ENCODE peak calls at places on chromosome 19, in nine cellular contexts. One of them, this sample, is unnamed.

GRCh38 chr19:56124578-56124977 is 3.5 kb upstream of the ZNF787 start:
- DNase-seq in OCI-LY7: no peak
- DNase-seq in activated B cell treated with CpG ODN at 0.5 μM for 24 hours: no peak
- DNase-seq in upper lobe of right lung: no peak
- DNase-seq in cardiac fibroblast: no peak
- DNase-seq in adrenal gland: no peak
- DNase-seq in tibial nerve: no peak
- DNase-seq in heart left ventricle: no peak
- DNase-seq in SK-N-SH: no peak
- DNase-seq in this sample: no peak

GRCh38 chr19:45817725-45818301 is 2.7 kb upstream of the RSPH6A start:
- DNase-seq in tibial nerve: no peak
- DNase-seq in heart left ventricle: no peak
- DNase-seq in cardiac fibroblast: no peak
- DNase-seq in adrenal gland: no peak
- DNase-seq in SK-N-SH: peak
- DNase-seq in OCI-LY7: no peak
- DNase-seq in activated B cell treated with CpG ODN at 0.5 μM for 24 hours: no peak
- DNase-seq in upper lobe of right lung: no peak
- DNase-seq in this sample: no peak

GRCh38 chr19:35098413-35099049 is 17.1 kb upstream of the FXYD3 start:
- DNase-seq in adrenal gland: no peak
- DNase-seq in cardiac fibroblast: no peak
- DNase-seq in tibial nerve: no peak
- DNase-seq in OCI-LY7: no peak
- DNase-seq in activated B cell treated with CpG ODN at 0.5 μM for 24 hours: no peak
- DNase-seq in heart left ventricle: peak
- DNase-seq in upper lobe of right lung: no peak
- DNase-seq in SK-N-SH: no peak
- DNase-seq in this sample: no peak

GRCh38 chr19:7242601-7243258 is 51.5 kb downstream of the INSR start:
- DNase-seq in upper lobe of right lung: no peak
- DNase-seq in adrenal gland: peak
- DNase-seq in OCI-LY7: peak
- DNase-seq in activated B cell treated with CpG ODN at 0.5 μM for 24 hours: no peak
- DNase-seq in tibial nerve: no peak
- DNase-seq in SK-N-SH: peak
- DNase-seq in heart left ventricle: no peak
- DNase-seq in cardiac fibroblast: peak
- DNase-seq in this sample: no peak

GRCh38 chr19:10155834-10156233 is 36.1 kb upstream of the EIF3G start:
- DNase-seq in adrenal gland: no peak
- DNase-seq in tibial nerve: no peak
- DNase-seq in OCI-LY7: no peak
- DNase-seq in SK-N-SH: no peak
- DNase-seq in heart left ventricle: no peak
- DNase-seq in cardiac fibroblast: peak
- DNase-seq in upper lobe of right lung: no peak
- DNase-seq in activated B cell treated with CpG ODN at 0.5 μM for 24 hours: no peak
- DNase-seq in this sample: no peak

GRCh38 chr19:13011653-13012389 is 16.5 kb downstream of the NFIX start:
- DNase-seq in upper lobe of right lung: no peak
- DNase-seq in heart left ventricle: no peak
- DNase-seq in activated B cell treated with CpG ODN at 0.5 μM for 24 hours: no peak
- DNase-seq in adrenal gland: no peak
- DNase-seq in tibial nerve: no peak
- DNase-seq in cardiac fibroblast: no peak
- DNase-seq in OCI-LY7: no peak
- DNase-seq in SK-N-SH: no peak
- DNase-seq in this sample: no peak

GRCh38 chr19:44626067-44626624 is 12.8 kb downstream of the IGSF23 start:
- DNase-seq in activated B cell treated with CpG ODN at 0.5 μM for 24 hours: no peak
- DNase-seq in OCI-LY7: no peak
- DNase-seq in adrenal gland: peak
- DNase-seq in SK-N-SH: no peak
- DNase-seq in heart left ventricle: no peak
- DNase-seq in upper lobe of right lung: no peak
- DNase-seq in cardiac fibroblast: peak
- DNase-seq in tibial nerve: no peak
- DNase-seq in this sample: no peak

GRCh38 chr19:13318190-13318589 is 168.0 kb downstream of the IER2 start:
- DNase-seq in cardiac fibroblast: no peak
- DNase-seq in OCI-LY7: no peak
- DNase-seq in SK-N-SH: no peak
- DNase-seq in heart left ventricle: no peak
- DNase-seq in adrenal gland: no peak
- DNase-seq in upper lobe of right lung: no peak
- DNase-seq in tibial nerve: no peak
- DNase-seq in activated B cell treated with CpG ODN at 0.5 μM for 24 hours: no peak
- DNase-seq in this sample: no peak

GRCh38 chr19:6039541-6040225 is 61.7 kb upstream of the RANBP3 start:
- DNase-seq in upper lobe of right lung: peak
- DNase-seq in adrenal gland: peak
- DNase-seq in SK-N-SH: no peak
- DNase-seq in cardiac fibroblast: no peak
- DNase-seq in heart left ventricle: no peak
- DNase-seq in OCI-LY7: no peak
- DNase-seq in activated B cell treated with CpG ODN at 0.5 μM for 24 hours: no peak
- DNase-seq in tibial nerve: no peak
- DNase-seq in this sample: no peak

GRCh38 chr19:51372649-51373504 is at the start of gene NKG7:
- DNase-seq in OCI-LY7: peak
- DNase-seq in activated B cell treated with CpG ODN at 0.5 μM for 24 hours: no peak
- DNase-seq in cardiac fibroblast: no peak
- DNase-seq in SK-N-SH: no peak
- DNase-seq in adrenal gland: no peak
- DNase-seq in tibial nerve: no peak
- DNase-seq in upper lobe of right lung: no peak
- DNase-seq in heart left ventricle: no peak
- DNase-seq in this sample: no peak

GRCh38 chr19:10654610-10655456 is 687 bp downstream of the ILF3 start:
- DNase-seq in tibial nerve: no peak
- DNase-seq in upper lobe of right lung: peak
- DNase-seq in activated B cell treated with CpG ODN at 0.5 μM for 24 hours: no peak
- DNase-seq in adrenal gland: peak
- DNase-seq in OCI-LY7: peak
- DNase-seq in cardiac fibroblast: peak
- DNase-seq in heart left ventricle: peak
- DNase-seq in SK-N-SH: peak
- DNase-seq in this sample: no peak

GRCh38 chr19:50718255-50719118 is 1.1 kb downstream of the SHANK1 start:
- DNase-seq in adrenal gland: no peak
- DNase-seq in tibial nerve: no peak
- DNase-seq in upper lobe of right lung: no peak
- DNase-seq in OCI-LY7: no peak
- DNase-seq in cardiac fibroblast: no peak
- DNase-seq in heart left ventricle: peak
- DNase-seq in activated B cell treated with CpG ODN at 0.5 μM for 24 hours: no peak
- DNase-seq in SK-N-SH: peak
- DNase-seq in this sample: no peak

GRCh38 chr19:10289167-10289835 is 451 bp upstream of the ICAM5 start:
- DNase-seq in upper lobe of right lung: peak
- DNase-seq in adrenal gland: no peak
- DNase-seq in OCI-LY7: peak
- DNase-seq in SK-N-SH: peak
- DNase-seq in activated B cell treated with CpG ODN at 0.5 μM for 24 hours: peak
- DNase-seq in tibial nerve: no peak
- DNase-seq in cardiac fibroblast: no peak
- DNase-seq in heart left ventricle: no peak
- DNase-seq in this sample: no peak

GRCh38 chr19:13014101-13014920 is 19.0 kb downstream of the NFIX start:
- DNase-seq in adrenal gland: no peak
- DNase-seq in tibial nerve: no peak
- DNase-seq in OCI-LY7: no peak
- DNase-seq in upper lobe of right lung: no peak
- DNase-seq in SK-N-SH: no peak
- DNase-seq in heart left ventricle: no peak
- DNase-seq in activated B cell treated with CpG ODN at 0.5 μM for 24 hours: no peak
- DNase-seq in cardiac fibroblast: peak
- DNase-seq in this sample: no peak

GRCh38 chr19:23543351-23543750 is 143.7 kb downstream of the ZNF675 start:
- DNase-seq in SK-N-SH: no peak
- DNase-seq in adrenal gland: no peak
- DNase-seq in cardiac fibroblast: no peak
- DNase-seq in activated B cell treated with CpG ODN at 0.5 μM for 24 hours: no peak
- DNase-seq in tibial nerve: no peak
- DNase-seq in upper lobe of right lung: no peak
- DNase-seq in OCI-LY7: no peak
- DNase-seq in heart left ventricle: no peak
- DNase-seq in this sample: no peak

GRCh38 chr19:13398780-13399726 is 107.2 kb downstream of the CACNA1A start:
- DNase-seq in activated B cell treated with CpG ODN at 0.5 μM for 24 hours: no peak
- DNase-seq in tibial nerve: no peak
- DNase-seq in adrenal gland: peak
- DNase-seq in heart left ventricle: peak
- DNase-seq in cardiac fibroblast: peak
- DNase-seq in SK-N-SH: no peak
- DNase-seq in upper lobe of right lung: no peak
- DNase-seq in OCI-LY7: no peak
- DNase-seq in this sample: no peak

GRCh38 chr19:52941941-52942370 is 18.7 kb upstream of the ZNF888 start:
- DNase-seq in heart left ventricle: peak
- DNase-seq in tibial nerve: no peak
- DNase-seq in SK-N-SH: peak
- DNase-seq in OCI-LY7: peak
- DNase-seq in upper lobe of right lung: peak
- DNase-seq in adrenal gland: peak
- DNase-seq in cardiac fibroblast: peak
- DNase-seq in activated B cell treated with CpG ODN at 0.5 μM for 24 hours: peak
- DNase-seq in this sample: no peak

GRCh38 chr19:17952041-17952976 is 14.6 kb upstream of the KCNN1 start:
- DNase-seq in tibial nerve: no peak
- DNase-seq in activated B cell treated with CpG ODN at 0.5 μM for 24 hours: no peak
- DNase-seq in adrenal gland: no peak
- DNase-seq in heart left ventricle: no peak
- DNase-seq in upper lobe of right lung: no peak
- DNase-seq in SK-N-SH: peak
- DNase-seq in cardiac fibroblast: no peak
- DNase-seq in OCI-LY7: no peak
- DNase-seq in this sample: no peak
- TF ChIP-seq CTCF in tibial nerve: no peak
- TF ChIP-seq CTCF in activated B cell treated with CpG ODN at 0.5 μM for 24 hours: no peak
- TF ChIP-seq CTCF in adrenal gland: no peak
- TF ChIP-seq CTCF in heart left ventricle: no peak
- TF ChIP-seq CTCF in upper lobe of right lung: no peak
- TF ChIP-seq CTCF in SK-N-SH: no peak
- TF ChIP-seq CTCF in cardiac fibroblast: no peak
- TF ChIP-seq CTCF in OCI-LY7: no peak
- TF ChIP-seq CTCF in this sample: no peak

DNA sequence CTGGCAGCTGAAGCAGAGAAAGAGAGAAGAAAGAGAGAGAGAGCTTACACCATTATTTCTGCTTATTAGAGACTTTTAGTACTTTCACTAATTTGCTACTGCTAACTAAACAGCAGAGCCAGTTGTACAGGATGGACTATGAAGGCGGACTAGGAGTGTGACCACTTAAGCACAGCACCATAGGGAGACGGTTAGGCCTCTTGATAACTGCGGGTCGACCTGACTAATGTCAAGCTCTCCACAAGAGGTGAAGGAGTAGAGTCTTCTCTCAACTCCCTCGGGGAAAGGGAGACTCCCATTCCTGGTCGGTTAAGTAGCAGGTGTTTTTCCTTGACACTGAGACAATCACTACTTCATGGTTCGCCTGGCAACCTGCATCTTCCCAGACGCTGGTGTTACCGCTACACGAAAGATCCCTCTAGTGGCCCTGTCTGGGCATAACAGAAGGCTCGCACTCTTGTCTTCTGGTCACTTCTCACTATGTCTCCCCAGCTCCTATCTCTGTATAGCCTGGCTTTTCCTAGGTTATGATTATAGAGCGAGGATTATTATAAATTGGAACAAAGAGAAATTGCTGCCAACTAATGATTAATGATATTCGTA is 5.3 kb upstream of the PSG7 start:
- DNase-seq in cardiac fibroblast: peak
- DNase-seq in SK-N-SH: no peak
- DNase-seq in adrenal gland: no peak
- DNase-seq in tibial nerve: no peak
- DNase-seq in OCI-LY7: peak
- DNase-seq in heart left ventricle: no peak
- DNase-seq in activated B cell treated with CpG ODN at 0.5 μM for 24 hours: no peak
- DNase-seq in upper lobe of right lung: no peak
- DNase-seq in this sample: no peak
- TF ChIP-seq CTCF in cardiac fibroblast: peak
- TF ChIP-seq CTCF in SK-N-SH: peak
- TF ChIP-seq CTCF in adrenal gland: peak
- TF ChIP-seq CTCF in tibial nerve: no peak
- TF ChIP-seq CTCF in OCI-LY7: peak
- TF ChIP-seq CTCF in heart left ventricle: no peak
- TF ChIP-seq CTCF in activated B cell treated with CpG ODN at 0.5 μM for 24 hours: no peak
- TF ChIP-seq CTCF in upper lobe of right lung: peak
- TF ChIP-seq CTCF in this sample: no peak

DNA sequence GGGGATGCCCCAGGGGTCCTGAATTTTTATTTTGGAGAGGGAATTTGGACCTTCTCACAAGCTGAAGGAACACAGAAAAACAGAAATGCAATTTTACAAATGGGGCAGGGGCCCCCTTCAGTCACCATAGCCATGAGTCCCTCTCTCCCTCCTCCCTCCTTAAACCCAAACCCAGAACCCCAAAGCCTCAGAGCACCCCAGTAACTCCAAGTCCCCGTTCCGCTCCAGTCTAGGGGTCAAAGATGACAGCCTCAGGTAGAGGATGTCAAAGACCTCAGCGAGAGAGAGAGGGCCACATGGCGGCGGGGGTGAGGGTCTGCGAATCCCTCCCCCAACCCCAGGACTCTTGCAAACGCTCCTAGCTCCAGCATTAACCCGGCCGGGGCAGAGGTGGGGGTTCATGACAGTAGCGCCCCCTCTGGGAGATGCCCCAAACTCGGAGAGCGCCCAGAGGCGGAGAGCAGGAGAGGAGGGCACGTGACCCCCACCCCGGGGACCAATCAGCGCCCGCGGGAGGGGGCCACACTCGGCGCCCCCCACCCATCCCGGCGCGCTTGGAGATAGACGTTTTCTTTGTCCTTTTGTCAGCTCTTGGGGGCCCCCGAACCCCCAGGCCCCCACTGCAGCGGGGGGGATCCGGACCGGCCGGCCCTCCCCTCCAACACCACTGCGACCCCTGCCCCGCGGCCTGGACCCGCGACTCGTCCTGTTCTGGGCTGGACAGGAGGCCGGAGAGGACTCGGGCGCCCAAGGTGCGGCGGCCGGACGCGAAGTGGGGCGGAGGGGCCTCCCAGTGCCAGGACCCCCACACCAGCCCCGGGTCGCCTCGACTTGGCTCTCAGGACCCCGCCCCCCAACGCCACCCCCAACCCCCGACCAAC is 20.8 kb upstream of the SEMA6B start:
- DNase-seq in heart left ventricle: no peak
- DNase-seq in OCI-LY7: no peak
- DNase-seq in cardiac fibroblast: no peak
- DNase-seq in adrenal gland: no peak
- DNase-seq in SK-N-SH: peak
- DNase-seq in tibial nerve: no peak
- DNase-seq in upper lobe of right lung: no peak
- DNase-seq in activated B cell treated with CpG ODN at 0.5 μM for 24 hours: no peak
- DNase-seq in this sample: no peak
- TF ChIP-seq CTCF in heart left ventricle: peak
- TF ChIP-seq CTCF in OCI-LY7: peak
- TF ChIP-seq CTCF in cardiac fibroblast: peak
- TF ChIP-seq CTCF in adrenal gland: no peak
- TF ChIP-seq CTCF in SK-N-SH: peak
- TF ChIP-seq CTCF in tibial nerve: no peak
- TF ChIP-seq CTCF in upper lobe of right lung: peak
- TF ChIP-seq CTCF in activated B cell treated with CpG ODN at 0.5 μM for 24 hours: no peak
- TF ChIP-seq CTCF in this sample: no peak

GRCh38 chr19:16383584-16384161 is 59.0 kb downstream of the KLF2 start:
- DNase-seq in adrenal gland: no peak
- DNase-seq in upper lobe of right lung: no peak
- DNase-seq in cardiac fibroblast: no peak
- DNase-seq in SK-N-SH: no peak
- DNase-seq in tibial nerve: no peak
- DNase-seq in activated B cell treated with CpG ODN at 0.5 μM for 24 hours: peak
- DNase-seq in OCI-LY7: no peak
- DNase-seq in heart left ventricle: no peak
- DNase-seq in this sample: no peak
- TF ChIP-seq CTCF in adrenal gland: no peak
- TF ChIP-seq CTCF in upper lobe of right lung: no peak
- TF ChIP-seq CTCF in cardiac fibroblast: no peak
- TF ChIP-seq CTCF in SK-N-SH: peak
- TF ChIP-seq CTCF in tibial nerve: no peak
- TF ChIP-seq CTCF in activated B cell treated with CpG ODN at 0.5 μM for 24 hours: no peak
- TF ChIP-seq CTCF in OCI-LY7: peak
- TF ChIP-seq CTCF in heart left ventricle: no peak
- TF ChIP-seq CTCF in this sample: no peak